ENCODE peak calls at places on chromosomes 7 and 10, in eight cellular contexts. One of them, this sample, is unnamed.

GRCh38 chr7:130063036-130063435 is 7.3 kb upstream of the KLHDC10 start:
- DNase-seq in left colon: peak; percentile 73
- DNase-seq in activated T-cell treated with anti-CD3 and anti-CD28 coated beads, Interleukin-2, amount 50 U/mL, for 72 hours: peak; percentile 78
- DNase-seq in GM13976: peak; percentile 38
- DNase-seq in memory B cell: peak; percentile 72
- DNase-seq in stimulated activated CD8-positive, alpha-beta memory T cell treated with anti-CD3 and anti-CD28 coated beads, Interleukin-2, amount 100 ng/mL, for 48 hours: peak; percentile 67
- DNase-seq in psoas muscle: no peak
- DNase-seq in Caki2: no peak
- DNase-seq in this sample: peak; percentile 44

GRCh38 chr10:128062331-128062730 is 63.9 kb downstream of the MKI67 start:
- DNase-seq in left colon: no peak
- DNase-seq in activated T-cell treated with anti-CD3 and anti-CD28 coated beads, Interleukin-2, amount 50 U/mL, for 72 hours: no peak
- DNase-seq in GM13976: no peak
- DNase-seq in memory B cell: no peak
- DNase-seq in stimulated activated CD8-positive, alpha-beta memory T cell treated with anti-CD3 and anti-CD28 coated beads, Interleukin-2, amount 100 ng/mL, for 48 hours: no peak
- DNase-seq in psoas muscle: no peak
- DNase-seq in Caki2: no peak
- DNase-seq in this sample: no peak

GRCh38 chr10:101817542-101818118 is 614 bp downstream of the OGA start:
- DNase-seq in left colon: peak; percentile 96
- DNase-seq in activated T-cell treated with anti-CD3 and anti-CD28 coated beads, Interleukin-2, amount 50 U/mL, for 72 hours: peak; percentile 43
- DNase-seq in GM13976: peak; percentile 50
- DNase-seq in memory B cell: no peak
- DNase-seq in stimulated activated CD8-positive, alpha-beta memory T cell treated with anti-CD3 and anti-CD28 coated beads, Interleukin-2, amount 100 ng/mL, for 48 hours: no peak
- DNase-seq in psoas muscle: peak; percentile 96
- DNase-seq in Caki2: peak; percentile 76
- DNase-seq in this sample: peak; percentile 91

GRCh38 chr10:14573666-14574261 is 200.9 kb downstream of the FAM107B start:
- DNase-seq in left colon: no peak
- DNase-seq in activated T-cell treated with anti-CD3 and anti-CD28 coated beads, Interleukin-2, amount 50 U/mL, for 72 hours: no peak
- DNase-seq in GM13976: no peak
- DNase-seq in memory B cell: no peak
- DNase-seq in stimulated activated CD8-positive, alpha-beta memory T cell treated with anti-CD3 and anti-CD28 coated beads, Interleukin-2, amount 100 ng/mL, for 48 hours: no peak
- DNase-seq in psoas muscle: no peak
- DNase-seq in Caki2: peak; percentile 61
- DNase-seq in this sample: peak; percentile 17

GRCh38 chr10:104802941-104803340 is 161.9 kb downstream of the SORCS3 start:
- DNase-seq in left colon: no peak
- DNase-seq in activated T-cell treated with anti-CD3 and anti-CD28 coated beads, Interleukin-2, amount 50 U/mL, for 72 hours: no peak
- DNase-seq in GM13976: no peak
- DNase-seq in memory B cell: no peak
- DNase-seq in stimulated activated CD8-positive, alpha-beta memory T cell treated with anti-CD3 and anti-CD28 coated beads, Interleukin-2, amount 100 ng/mL, for 48 hours: no peak
- DNase-seq in psoas muscle: no peak
- DNase-seq in Caki2: peak; percentile 19
- DNase-seq in this sample: no peak

GRCh38 chr10:112448903-112449302 is 1.9 kb downstream of the VTI1A start:
- DNase-seq in left colon: no peak
- DNase-seq in activated T-cell treated with anti-CD3 and anti-CD28 coated beads, Interleukin-2, amount 50 U/mL, for 72 hours: no peak
- DNase-seq in GM13976: no peak
- DNase-seq in memory B cell: no peak
- DNase-seq in stimulated activated CD8-positive, alpha-beta memory T cell treated with anti-CD3 and anti-CD28 coated beads, Interleukin-2, amount 100 ng/mL, for 48 hours: no peak
- DNase-seq in psoas muscle: no peak
- DNase-seq in Caki2: no peak
- DNase-seq in this sample: no peak

GRCh38 chr7:5614579-5614978 is 166.9 kb downstream of the RNF216 start:
- DNase-seq in left colon: no peak
- DNase-seq in activated T-cell treated with anti-CD3 and anti-CD28 coated beads, Interleukin-2, amount 50 U/mL, for 72 hours: no peak
- DNase-seq in GM13976: no peak
- DNase-seq in memory B cell: no peak
- DNase-seq in stimulated activated CD8-positive, alpha-beta memory T cell treated with anti-CD3 and anti-CD28 coated beads, Interleukin-2, amount 100 ng/mL, for 48 hours: no peak
- DNase-seq in psoas muscle: no peak
- DNase-seq in Caki2: no peak
- DNase-seq in this sample: no peak

GRCh38 chr7:132604090-132604489 is 27.8 kb upstream of the PLXNA4 start:
- DNase-seq in left colon: no peak
- DNase-seq in activated T-cell treated with anti-CD3 and anti-CD28 coated beads, Interleukin-2, amount 50 U/mL, for 72 hours: no peak
- DNase-seq in GM13976: no peak
- DNase-seq in memory B cell: no peak
- DNase-seq in stimulated activated CD8-positive, alpha-beta memory T cell treated with anti-CD3 and anti-CD28 coated beads, Interleukin-2, amount 100 ng/mL, for 48 hours: no peak
- DNase-seq in psoas muscle: no peak
- DNase-seq in Caki2: no peak
- DNase-seq in this sample: no peak

GRCh38 chr10:96612052-96612830 is 25.4 kb upstream of the TM9SF3 start:
- DNase-seq in left colon: peak; percentile 44
- DNase-seq in activated T-cell treated with anti-CD3 and anti-CD28 coated beads, Interleukin-2, amount 50 U/mL, for 72 hours: no peak
- DNase-seq in GM13976: no peak
- DNase-seq in memory B cell: no peak
- DNase-seq in stimulated activated CD8-positive, alpha-beta memory T cell treated with anti-CD3 and anti-CD28 coated beads, Interleukin-2, amount 100 ng/mL, for 48 hours: no peak
- DNase-seq in psoas muscle: no peak
- DNase-seq in Caki2: no peak
- DNase-seq in this sample: no peak

GRCh38 chr10:11165591-11166543 is 148.2 kb downstream of the CELF2 start:
- DNase-seq in left colon: peak; percentile 42
- DNase-seq in activated T-cell treated with anti-CD3 and anti-CD28 coated beads, Interleukin-2, amount 50 U/mL, for 72 hours: peak; percentile 77
- DNase-seq in GM13976: peak; percentile 81
- DNase-seq in memory B cell: peak; percentile 55
- DNase-seq in stimulated activated CD8-positive, alpha-beta memory T cell treated with anti-CD3 and anti-CD28 coated beads, Interleukin-2, amount 100 ng/mL, for 48 hours: no peak
- DNase-seq in psoas muscle: peak; percentile 79
- DNase-seq in Caki2: no peak
- DNase-seq in this sample: no peak

GRCh38 chr10:69898524-69898923 is 96.8 kb downstream of the COL13A1 start:
- DNase-seq in left colon: peak; percentile 72
- DNase-seq in activated T-cell treated with anti-CD3 and anti-CD28 coated beads, Interleukin-2, amount 50 U/mL, for 72 hours: no peak
- DNase-seq in GM13976: no peak
- DNase-seq in memory B cell: no peak
- DNase-seq in stimulated activated CD8-positive, alpha-beta memory T cell treated with anti-CD3 and anti-CD28 coated beads, Interleukin-2, amount 100 ng/mL, for 48 hours: no peak
- DNase-seq in psoas muscle: no peak
- DNase-seq in Caki2: no peak
- DNase-seq in this sample: no peak

GRCh38 chr7:17147409-17147808 is 151.0 kb upstream of the AHR start:
- DNase-seq in left colon: no peak
- DNase-seq in activated T-cell treated with anti-CD3 and anti-CD28 coated beads, Interleukin-2, amount 50 U/mL, for 72 hours: no peak
- DNase-seq in GM13976: no peak
- DNase-seq in memory B cell: no peak
- DNase-seq in stimulated activated CD8-positive, alpha-beta memory T cell treated with anti-CD3 and anti-CD28 coated beads, Interleukin-2, amount 100 ng/mL, for 48 hours: no peak
- DNase-seq in psoas muscle: no peak
- DNase-seq in Caki2: no peak
- DNase-seq in this sample: no peak

GRCh38 chr7:28688651-28689050 is 269.5 kb downstream of the TRIL start:
- DNase-seq in left colon: no peak
- DNase-seq in activated T-cell treated with anti-CD3 and anti-CD28 coated beads, Interleukin-2, amount 50 U/mL, for 72 hours: no peak
- DNase-seq in GM13976: no peak
- DNase-seq in memory B cell: no peak
- DNase-seq in stimulated activated CD8-positive, alpha-beta memory T cell treated with anti-CD3 and anti-CD28 coated beads, Interleukin-2, amount 100 ng/mL, for 48 hours: no peak
- DNase-seq in psoas muscle: peak; percentile 73
- DNase-seq in Caki2: peak; percentile 58
- DNase-seq in this sample: no peak

GRCh38 chr10:121696854-121697253 is 98.6 kb upstream of the FGFR2 start:
- DNase-seq in left colon: peak; percentile 47
- DNase-seq in activated T-cell treated with anti-CD3 and anti-CD28 coated beads, Interleukin-2, amount 50 U/mL, for 72 hours: peak; percentile 13
- DNase-seq in GM13976: peak; percentile 36
- DNase-seq in memory B cell: no peak
- DNase-seq in stimulated activated CD8-positive, alpha-beta memory T cell treated with anti-CD3 and anti-CD28 coated beads, Interleukin-2, amount 100 ng/mL, for 48 hours: no peak
- DNase-seq in psoas muscle: no peak
- DNase-seq in Caki2: peak; percentile 5
- DNase-seq in this sample: no peak